ENCODE peak calls at places on chromosomes 4 and X, in four cellular contexts. H is brain microvascular endothelial cell, E is IMR-90, L is H54. K is an unnamed sample.

GRCh38 chr4:145011636-145012035 is 86.4 kb downstream of the ANAPC10 start:
- DNase-seq in H (no peak), E (no peak), L (no peak), K (no peak)

GRCh38 chrX:21946925-21947641 is 6.6 kb downstream of the SMS start:
- DNase-seq in H (peak; percentile 37), E (peak; percentile 64), L (no peak), K (peak; percentile 67)

GRCh38 chrX:2829469-2830246 is 928 bp downstream of the GYG2 start:
- DNase-seq in H (no peak), E (no peak), L (no peak), K (no peak)

GRCh38 chrX:6120329-6120728 is 108.3 kb downstream of the NLGN4X start:
- DNase-seq in H (no peak), E (no peak), L (no peak), K (no peak)

GRCh38 chr4:93731448-93731847 is 97.1 kb upstream of the ATOH1 start:
- DNase-seq in H (peak; percentile 6), E (peak; percentile 9), L (no peak), K (no peak)

GRCh38 chr4:82744284-82744963 is 54.2 kb downstream of the SCD5 start:
- DNase-seq in H (no peak), E (no peak), L (no peak), K (no peak)

GRCh38 chrX:66020578-66021406 is 19.1 kb downstream of the VSIG4 start:
- DNase-seq in H (no peak), E (no peak), L (no peak), K (no peak)

GRCh38 chr4:129240816-129241215 is 144.9 kb downstream of the C4orf33 start:
- DNase-seq in H (peak; percentile 35), E (no peak), L (no peak), K (no peak)

GRCh38 chrX:119500061-119500800 is 32.0 kb downstream of the SLC25A5 start:
- DNase-seq in H (no peak), E (no peak), L (no peak), K (no peak)

GRCh38 chr4:123495530-123495929 is 98.9 kb downstream of the SPRY1 start:
- DNase-seq in H (peak; percentile 19), E (peak; percentile 12), L (no peak), K (no peak)

GRCh38 chr4:143346208-143346607 is 9.5 kb downstream of the GAB1 start:
- DNase-seq in H (no peak), E (no peak), L (no peak), K (no peak)